ENCODE peak calls at places on chromosomes 6 and 20, in four cellular contexts. V is H1, T is HepG2, F is GM12878. A is an unnamed sample.

GRCh38 chr6:135183532-135184440 is 2.7 kb downstream of the MYB start:
- DNase-seq in V (no peak), T (peak), F (no peak), A (peak)

GRCh38 chr20:8562356-8562755 is 430.3 kb downstream of the PLCB1 start:
- DNase-seq in V (no peak), T (no peak), F (no peak), A (no peak)

GRCh38 chr6:136989591-136990578 is 54.9 kb downstream of the IL20RA start:
- DNase-seq in V (peak), T (no peak), F (no peak), A (no peak)

GRCh38 chr6:35229304-35229703 is 15.5 kb downstream of the SCUBE3 start:
- DNase-seq in V (no peak), T (no peak), F (no peak), A (no peak)

GRCh38 chr20:8880085-8880853 is 188.6 kb upstream of the PLCB4 start:
- DNase-seq in V (no peak), T (peak), F (no peak), A (no peak)

GRCh38 chr20:43508604-43509040 is 1.1 kb downstream of the L3MBTL1 start:
- DNase-seq in V (no peak), T (no peak), F (no peak), A (no peak)

GRCh38 chr6:85756982-85757381 is 114.3 kb upstream of the SYNCRIP start:
- DNase-seq in V (no peak), T (no peak), F (no peak), A (no peak)

GRCh38 chr6:85580104-85580877 is 13.4 kb downstream of the SNX14 start:
- DNase-seq in V (no peak), T (peak), F (no peak), A (no peak)

GRCh38 chr6:18081025-18081668 is 41.3 kb downstream of the NHLRC1 start:
- DNase-seq in V (no peak), T (peak), F (no peak), A (no peak)

GRCh38 chr20:50510706-50511401 is 671 bp downstream of the PTPN1 start:
- DNase-seq in V (no peak), T (peak), F (no peak), A (no peak)

GRCh38 chr20:50054626-50055511 is 58.1 kb downstream of the UBE2V1 start:
- DNase-seq in V (no peak), T (peak), F (no peak), A (no peak)

GRCh38 chr20:16709017-16709416 is 20.8 kb upstream of the SNRPB2 start:
- DNase-seq in V (no peak), T (no peak), F (no peak), A (no peak)

DNA sequence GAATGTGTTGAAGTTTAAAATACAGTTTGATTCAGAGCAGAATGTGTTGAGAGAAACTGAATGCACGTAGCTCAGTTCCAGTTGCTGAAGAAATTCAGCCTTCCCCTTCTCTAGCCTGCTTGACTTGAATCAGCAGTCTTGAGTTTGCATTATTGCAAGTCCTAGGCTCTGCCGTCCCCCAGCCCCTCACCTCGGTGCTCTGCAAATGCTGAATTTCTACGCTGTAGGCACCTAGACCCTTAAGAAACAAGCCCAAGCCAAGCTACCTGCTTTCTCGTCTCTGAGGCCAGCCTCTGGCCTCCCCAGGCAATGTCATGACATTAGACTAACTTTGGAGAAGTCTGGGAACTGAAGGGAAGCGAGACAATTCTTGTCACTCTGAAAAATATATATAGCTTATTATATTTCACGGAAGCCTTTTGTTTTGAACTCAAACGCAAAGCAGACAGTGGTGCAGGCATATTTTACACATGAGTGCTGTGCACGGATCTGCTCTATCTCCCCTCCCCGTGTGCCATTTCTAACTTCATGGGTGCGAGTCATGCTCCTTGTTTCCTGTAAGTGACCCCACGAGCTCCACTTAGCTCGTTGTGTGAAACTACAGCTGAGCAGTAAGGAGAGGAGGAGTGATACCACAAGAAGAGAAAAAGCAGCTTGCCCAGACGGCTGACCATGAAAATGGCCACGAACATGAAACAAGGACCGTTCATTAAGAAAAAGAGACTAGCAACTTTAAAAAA is 71.4 kb upstream of the DUSP22 start:
- DNase-seq in V (no peak), T (peak), F (peak), A (no peak)
- H3K9ac ChIP-seq in V (no peak), T (peak), F (peak), A (no peak)

DNA sequence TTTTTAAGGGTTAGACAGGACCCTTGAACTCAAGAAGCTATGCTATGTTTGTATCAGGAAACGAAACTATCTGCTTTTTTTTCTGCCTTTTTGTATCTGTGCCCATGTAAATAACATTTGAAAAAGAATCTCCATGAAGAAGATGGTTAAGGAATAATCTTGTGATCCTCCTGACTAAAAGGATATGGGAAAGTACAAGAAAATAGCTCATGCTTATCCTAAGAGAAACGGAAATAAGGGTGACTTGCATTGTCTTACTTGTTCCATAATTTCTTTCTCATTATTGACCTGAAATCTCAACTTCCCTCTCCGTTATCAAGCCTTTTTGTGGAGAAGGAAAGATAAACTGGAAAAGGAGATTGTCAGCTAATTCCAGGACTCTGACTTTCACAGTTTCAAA is 5.9 kb upstream of the CFAP206 start:
- DNase-seq in V (no peak), T (no peak), F (no peak), A (no peak)
- TF ChIP-seq SUZ12 in V (no peak), T (no peak), F (no peak), A (no peak)

DNA sequence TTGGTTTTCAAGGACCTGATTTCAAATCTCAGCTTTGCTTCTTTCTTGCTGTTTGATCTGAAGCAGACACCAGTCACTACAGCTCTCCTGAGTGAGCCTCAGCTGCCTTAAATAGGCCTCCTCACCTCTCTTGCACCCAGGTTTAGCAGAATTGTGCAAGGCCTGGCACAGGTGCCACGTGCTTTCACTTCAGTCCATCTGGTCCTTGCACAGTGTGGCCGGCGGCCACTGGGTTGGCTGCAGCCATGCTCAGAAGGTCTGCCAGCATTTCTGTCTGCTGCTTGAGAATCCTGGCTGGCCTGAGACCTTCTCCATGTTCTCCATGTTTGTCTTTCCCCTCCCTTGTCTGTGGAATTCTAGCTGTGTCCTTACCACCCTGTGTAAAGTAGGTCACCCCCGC is 14.5 kb upstream of the DAAM2 start:
- DNase-seq in V (no peak), T (no peak), F (no peak), A (no peak)
- H3K9ac ChIP-seq in V (no peak), T (no peak), F (no peak), A (no peak)

DNA sequence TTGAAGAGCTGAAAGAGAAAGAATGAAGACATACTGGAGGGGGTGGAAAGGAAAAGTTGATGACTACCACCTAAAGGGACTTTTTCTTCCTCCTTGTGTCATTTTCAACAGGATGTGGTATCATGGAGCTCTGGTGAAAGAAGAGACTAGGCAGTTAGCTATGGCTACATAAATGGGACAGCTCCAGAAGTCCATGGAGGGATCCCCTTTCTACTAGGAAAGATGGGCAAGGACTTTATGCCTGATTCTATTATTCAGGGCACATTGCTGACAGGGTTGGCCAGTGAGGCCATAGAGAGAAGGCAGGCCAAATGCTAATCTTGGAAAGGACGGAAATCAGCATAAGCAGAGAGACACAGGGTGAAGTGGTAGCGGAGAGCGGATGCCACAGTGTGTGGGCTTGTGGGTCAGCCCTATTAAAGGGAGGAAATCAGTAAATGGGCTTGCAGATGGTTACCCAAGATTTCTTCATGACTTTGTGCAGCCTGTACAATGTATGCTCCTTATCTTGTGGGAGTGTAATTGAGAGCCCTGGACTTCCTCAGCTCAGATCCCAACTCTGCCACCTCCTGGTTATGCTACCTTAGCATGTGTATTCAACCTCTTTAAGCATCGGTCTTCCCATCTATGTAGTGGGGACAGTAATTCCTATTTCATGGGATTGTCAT is 77.4 kb upstream of the TMEM170B start:
- DNase-seq in V (no peak), T (no peak), F (peak), A (no peak)
- TF ChIP-seq SUZ12 in V (no peak), T (no peak), F (no peak), A (no peak)

DNA sequence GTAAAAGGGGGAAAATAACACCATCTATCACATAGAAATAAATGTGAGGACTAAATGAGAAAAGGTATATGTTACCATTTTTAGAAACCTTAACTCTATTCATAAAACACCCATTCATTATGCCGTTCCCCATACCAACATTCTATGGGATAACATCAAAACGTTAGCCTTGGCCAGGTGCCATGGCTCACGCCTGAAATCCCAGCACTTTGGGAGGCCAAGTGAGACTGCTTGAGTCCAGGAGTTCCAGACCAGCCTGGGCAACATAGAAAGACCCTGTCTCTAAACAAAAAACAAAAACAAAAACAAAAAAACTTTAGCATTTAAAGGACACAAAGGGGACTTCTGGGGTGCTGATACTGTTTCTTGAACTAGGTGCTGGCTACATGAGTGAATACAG is 1.3 kb downstream of the PIGU start:
- DNase-seq in V (no peak), T (no peak), F (no peak), A (no peak)
- H3K9ac ChIP-seq in V (no peak), T (peak), F (peak), A (no peak)

DNA sequence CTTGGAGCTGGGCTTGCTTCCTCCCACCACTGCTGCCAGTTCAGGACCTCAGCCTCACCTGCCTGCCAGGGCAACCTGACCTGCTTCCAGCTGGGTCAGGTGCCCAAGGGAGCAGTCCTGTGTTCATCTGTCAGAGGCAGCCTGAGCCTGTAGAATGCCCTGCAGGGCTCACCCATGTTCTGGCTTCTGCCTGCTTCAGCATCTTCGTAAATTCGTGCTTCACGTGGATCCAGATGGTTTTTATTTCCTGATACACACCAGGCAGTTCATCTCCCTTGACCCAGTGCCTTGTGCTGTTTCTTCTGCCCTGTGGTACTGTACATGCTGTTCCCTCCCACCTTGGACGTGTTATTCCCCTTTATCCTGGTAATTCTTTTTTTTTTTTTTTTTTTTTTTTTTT is 50.2 kb downstream of the ARID1B start:
- DNase-seq in V (no peak), T (no peak), F (no peak), A (no peak)
- TF ChIP-seq SUZ12 in V (no peak), T (no peak), F (no peak), A (no peak)

DNA sequence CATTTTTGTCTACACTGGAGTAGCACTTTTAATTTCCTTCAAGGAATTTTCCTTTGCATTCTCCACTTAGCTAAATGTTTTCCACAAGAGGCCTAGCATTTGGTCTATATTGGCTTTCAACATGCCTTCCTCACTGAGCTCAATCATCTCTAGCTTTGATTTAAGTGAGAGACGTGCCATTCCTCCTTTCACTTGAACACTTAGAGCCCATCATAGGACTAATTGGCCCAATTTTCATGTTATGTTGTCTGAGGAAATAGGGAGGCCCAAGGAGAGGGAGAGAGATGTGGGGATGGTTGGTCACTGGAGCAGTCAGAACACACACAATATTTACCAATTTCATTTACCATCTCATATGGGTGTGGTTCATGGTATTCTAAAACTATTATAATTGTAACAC is 645.0 kb downstream of the PRKN start:
- DNase-seq in V (no peak), T (no peak), F (no peak), A (no peak)
- H3K9ac ChIP-seq in V (no peak), T (no peak), F (no peak), A (no peak)

A was measured in NT2/D1.